ENCODE peak calls at places on chromosomes 11 and 22, in seven cellular contexts. S, T, U, Q, N, C and J are unnamed samples.

GRCh38 chr11:17532814-17533213 is 11.4 kb downstream of the USH1C start:
- DNase-seq in S (no peak), T (no peak), U (no peak), Q (no peak), N (no peak), C (no peak), J (no peak)

GRCh38 chr11:96335389-96335788 is 7.6 kb downstream of the MAML2 start:
- DNase-seq in S (no peak), T (no peak), U (no peak), Q (no peak), N (no peak), C (no peak), J (no peak)

GRCh38 chr11:61699737-61700160 is 19.6 kb downstream of the DAGLA start:
- DNase-seq in S (peak; percentile 84), T (peak; percentile 55), U (peak; percentile 62), Q (no peak), N (peak; percentile 74), C (no peak), J (no peak)

GRCh38 chr22:19109198-19110063 is 12.8 kb downstream of the DGCR2 start:
- DNase-seq in S (peak; percentile 66), T (no peak), U (no peak), Q (peak; percentile 48), N (peak; percentile 49), C (peak; percentile 75), J (no peak)

GRCh38 chr11:8344346-8344745 is 80.7 kb upstream of the LMO1 start:
- DNase-seq in S (no peak), T (no peak), U (no peak), Q (no peak), N (no peak), C (no peak), J (no peak)

GRCh38 chr11:64629796-64630562 is 39.0 kb downstream of the SLC22A12 start:
- DNase-seq in S (peak; percentile 65), T (peak; percentile 82), U (no peak), Q (no peak), N (no peak), C (no peak), J (no peak)

GRCh38 chr22:37748659-37749058 is 51.8 kb downstream of the TRIOBP start:
- DNase-seq in S (no peak), T (no peak), U (peak; percentile 22), Q (no peak), N (no peak), C (no peak), J (no peak)

GRCh38 chr11:17747131-17747955 is 12.8 kb downstream of the KCNC1 start:
- DNase-seq in S (no peak), T (no peak), U (no peak), Q (no peak), N (peak; percentile 48), C (no peak), J (no peak)

GRCh38 chr22:43377486-43377995 is 34.3 kb upstream of the MPPED1 start:
- DNase-seq in S (peak; percentile 26), T (no peak), U (no peak), Q (peak; percentile 76), N (no peak), C (no peak), J (no peak)

GRCh38 chr11:62501432-62501891 is 45.1 kb downstream of the AHNAK start:
- DNase-seq in S (peak; percentile 44), T (peak; percentile 78), U (peak; percentile 50), Q (peak; percentile 73), N (no peak), C (no peak), J (no peak)

GRCh38 chr11:13249992-13250391 is 27.6 kb upstream of the BMAL1 start:
- DNase-seq in S (no peak), T (no peak), U (no peak), Q (no peak), N (no peak), C (no peak), J (no peak)

GRCh38 chr22:45310331-45311032 is 748 bp downstream of the FAM118A start:
- DNase-seq in S (peak; percentile 23), T (no peak), U (no peak), Q (no peak), N (no peak), C (peak; percentile 40), J (no peak)

GRCh38 chr22:49095366-49095765 is 732.3 kb downstream of the BRD1 start:
- DNase-seq in S (no peak), T (no peak), U (no peak), Q (no peak), N (no peak), C (no peak), J (no peak)

GRCh38 chr11:115418081-115418480 is 86.1 kb downstream of the CADM1 start:
- DNase-seq in S (no peak), T (no peak), U (no peak), Q (no peak), N (no peak), C (peak; percentile 25), J (no peak)

GRCh38 chr22:34946339-34946985 is 119.5 kb upstream of the ISX start:
- DNase-seq in S (no peak), T (no peak), U (no peak), Q (peak; percentile 41), N (no peak), C (no peak), J (no peak)

GRCh38 chr11:327581-327923 is 6.9 kb upstream of the IFITM3 start:
- DNase-seq in S (no peak), T (no peak), U (no peak), Q (no peak), N (no peak), C (no peak), J (no peak)

GRCh38 chr11:64472593-64473455 is 113.9 kb downstream of the RPS6KA4 start:
- DNase-seq in S (peak; percentile 72), T (no peak), U (no peak), Q (peak; percentile 7), N (no peak), C (no peak), J (no peak)

GRCh38 chr22:20517422-20517821 is 10.0 kb downstream of the MED15 start:
- DNase-seq in S (no peak), T (no peak), U (no peak), Q (no peak), N (no peak), C (no peak), J (no peak)

GRCh38 chr11:126561327-126561893 is 205.9 kb downstream of the ST3GAL4 start:
- DNase-seq in S (peak; percentile 38), T (peak; percentile 60), U (peak; percentile 49), Q (peak; percentile 61), N (no peak), C (peak; percentile 48), J (no peak)

GRCh38 chr11:62122076-62122475 is 1.7 kb upstream of the INCENP start:
- DNase-seq in S (no peak), T (no peak), U (no peak), Q (no peak), N (no peak), C (peak; percentile 38), J (no peak)

GRCh38 chr11:77063861-77064260 is 2.9 kb upstream of the CAPN5 start:
- DNase-seq in S (no peak), T (no peak), U (no peak), Q (no peak), N (peak; percentile 20), C (no peak), J (no peak)

GRCh38 chr11:73236879-73237278 is 18.8 kb downstream of the P2RY2 start:
- DNase-seq in S (peak; percentile 55), T (peak; percentile 73), U (peak; percentile 77), Q (no peak), N (peak; percentile 68), C (peak; percentile 61), J (no peak)

GRCh38 chr11:107957109-107957588 is 28.9 kb downstream of the RAB39A start:
- DNase-seq in S (no peak), T (no peak), U (no peak), Q (no peak), N (no peak), C (no peak), J (no peak)

GRCh38 chr11:33864479-33864878 is 27.4 kb downstream of the LMO2 start:
- DNase-seq in S (no peak), T (no peak), U (no peak), Q (no peak), N (no peak), C (no peak), J (no peak)

GRCh38 chr11:33867566-33867965 is 24.3 kb downstream of the LMO2 start:
- DNase-seq in S (no peak), T (no peak), U (no peak), Q (no peak), N (no peak), C (no peak), J (no peak)

GRCh38 chr11:33869511-33870422 is 22.1 kb downstream of the LMO2 start:
- DNase-seq in S (peak; percentile 37), T (no peak), U (peak; percentile 62), Q (peak; percentile 25), N (peak; percentile 77), C (peak; percentile 17), J (no peak)

GRCh38 chr11:33868646-33869461 is 23.0 kb downstream of the LMO2 start:
- DNase-seq in S (peak; percentile 18), T (peak; percentile 21), U (no peak), Q (no peak), N (no peak), C (no peak), J (no peak)

DNA sequence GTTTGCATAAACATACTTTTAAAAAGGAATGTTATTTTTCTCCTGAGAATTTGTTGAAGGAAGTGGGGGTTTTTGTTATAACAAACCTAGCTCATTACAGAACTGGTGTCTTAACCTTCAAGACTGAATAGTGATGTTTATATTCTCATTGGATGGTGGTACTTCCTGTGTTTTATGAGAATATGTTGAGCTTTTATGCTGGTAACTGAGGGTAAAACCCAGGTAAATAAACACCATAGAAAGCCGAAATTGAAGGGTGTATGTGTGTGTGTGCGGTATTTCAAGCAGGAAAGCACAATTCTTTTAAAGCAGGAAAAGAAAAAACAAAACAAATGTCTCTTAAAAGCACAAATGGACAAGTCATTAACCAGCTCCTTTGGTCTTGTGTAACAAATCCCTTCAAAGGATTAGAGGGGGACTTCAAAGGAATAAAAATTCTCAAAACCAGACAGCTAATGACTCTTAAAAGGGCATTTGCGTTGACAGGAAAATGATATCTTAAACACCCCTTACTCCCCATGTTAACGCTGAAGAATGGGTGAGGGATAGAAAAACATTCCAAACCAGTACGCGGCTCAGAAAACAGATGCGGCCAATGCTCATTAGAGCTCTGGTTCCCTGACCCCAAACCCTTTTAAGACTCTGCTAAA is 23.8 kb downstream of the LMO2 start:
- DNase-seq in S (no peak), T (no peak), U (no peak), Q (no peak), N (no peak), C (no peak), J (no peak)
- H3K4me3 ChIP-seq in S (no peak overlapping the region), T (peak overlapping the region; percentile 65), U (peak overlapping the region; percentile 68), Q (no peak overlapping the region), N (peak overlapping the region; percentile 61), C (no peak overlapping the region), J (peak overlapping the region; percentile 61)

GRCh38 chr11:44033856-44034255 is 13.9 kb upstream of the ACCSL start:
- DNase-seq in S (no peak), T (no peak), U (no peak), Q (no peak), N (no peak), C (no peak), J (peak; percentile 89)
- H3K4me1 ChIP-seq in S (peaks cover 4% of the 10 kb centered on the region), T (peaks cover 47% of the 10 kb centered on the region), U (peaks cover 52% of the 10 kb centered on the region), Q (peaks cover 18% of the 10 kb centered on the region), N (peaks cover 21% of the 10 kb centered on the region), C (no peaks in the 10 kb centered on the region), J (peaks cover 47% of the 10 kb centered on the region)

GRCh38 chr11:75814686-75815344 is at the start of gene UVRAG:
- DNase-seq in S (peak; percentile 98), T (peak; percentile 99), U (peak; percentile 99), Q (peak; percentile 100), N (peak; percentile 98), C (peak; percentile 99), J (peak; percentile 100)
- TF ChIP-seq CTCF in S (peak; percentile 56), T (peak; percentile 21), U (no peak), Q (peak; percentile 3), N (peak; percentile 33), C (peak; percentile 10), J (no peak)

GRCh38 chr22:50261615-50262459 is at the start of gene MAPK12:
- DNase-seq in S (no peak), T (no peak), U (no peak), Q (peak; percentile 45), N (no peak), C (peak; percentile 83), J (no peak)
- H3K4me3 ChIP-seq in S (no peak within 1 kb of the TSS), T (peak within 1 kb of the TSS; percentile 51), U (peak within 1 kb of the TSS; percentile 53), Q (peak within 1 kb of the TSS; percentile 72), N (peak within 1 kb of the TSS; percentile 50), C (peak within 1 kb of the TSS; percentile 83), J (peak within 1 kb of the TSS; percentile 71)